ENCODE peak calls at places on chromosomes 16 and 17, in four cellular contexts. G is stomach, T is lung, H is transverse colon. M is an unnamed sample. For H3K4me1 and H3K9me3, the result is how much of the 10 kb centered on the place peaks cover.

GRCh38 chr17:82943339-82943738 is 103.5 kb upstream of the ZNF750 start:
- DNase-seq in G (no peak), T (no peak), H (no peak), M (peak)

GRCh38 chr17:15350777-15351486 is 9.5 kb upstream of the TEKT3 start:
- DNase-seq in H (peak), T (no peak), G (no peak), M (no peak)

GRCh38 chr16:55469821-55470532 is 9.0 kb upstream of the MMP2 start:
- DNase-seq in T (no peak), G (no peak), H (no peak), M (no peak)

GRCh38 chr17:28643979-28644781 is 778 bp downstream of the BLTP2 start:
- DNase-seq in G (peak), H (peak), T (peak), M (peak)

GRCh38 chr16:77469639-77470038 is 34.8 kb upstream of the ADAMTS18 start:
- DNase-seq in G (no peak), T (no peak), H (no peak), M (no peak)

GRCh38 chr17:74528491-74529199 is 2.6 kb downstream of the CD300LB start:
- DNase-seq in T (peak), G (peak), H (no peak), M (no peak)

GRCh38 chr16:55651841-55652824 is 3.7 kb upstream of the SLC6A2 start:
- DNase-seq in G (no peak), H (no peak), T (no peak), M (no peak)

GRCh38 chr17:16342979-16343378 is 10.3 kb downstream of the CENPV start:
- DNase-seq in H (no peak), T (no peak), G (no peak), M (no peak)

GRCh38 chr17:18327556-18327955 is 12.5 kb downstream of the SMCR8 start:
- DNase-seq in T (no peak), G (no peak), H (no peak), M (no peak)

GRCh38 chr16:89827383-89828198 is 684 bp upstream of the SPIRE2 start:
- DNase-seq in G (peak), H (peak), T (peak), M (no peak)

GRCh38 chr17:69269174-69269998 is 40.8 kb upstream of the ABCA10 start:
- DNase-seq in H (no peak), G (no peak), T (no peak), M (no peak)

GRCh38 chr17:45413498-45413923 is 19.2 kb downstream of the ARHGAP27 start:
- DNase-seq in H (peak), T (no peak), G (peak), M (peak)

GRCh38 chr17:79000396-79001189 is 9.0 kb downstream of the CANT1 start:
- DNase-seq in G (no peak), T (no peak), H (no peak), M (peak)

GRCh38 chr16:66373667-66374066 is 7.2 kb downstream of the CDH5 start:
- DNase-seq in G (no peak), H (no peak), T (no peak), M (no peak)

DNA sequence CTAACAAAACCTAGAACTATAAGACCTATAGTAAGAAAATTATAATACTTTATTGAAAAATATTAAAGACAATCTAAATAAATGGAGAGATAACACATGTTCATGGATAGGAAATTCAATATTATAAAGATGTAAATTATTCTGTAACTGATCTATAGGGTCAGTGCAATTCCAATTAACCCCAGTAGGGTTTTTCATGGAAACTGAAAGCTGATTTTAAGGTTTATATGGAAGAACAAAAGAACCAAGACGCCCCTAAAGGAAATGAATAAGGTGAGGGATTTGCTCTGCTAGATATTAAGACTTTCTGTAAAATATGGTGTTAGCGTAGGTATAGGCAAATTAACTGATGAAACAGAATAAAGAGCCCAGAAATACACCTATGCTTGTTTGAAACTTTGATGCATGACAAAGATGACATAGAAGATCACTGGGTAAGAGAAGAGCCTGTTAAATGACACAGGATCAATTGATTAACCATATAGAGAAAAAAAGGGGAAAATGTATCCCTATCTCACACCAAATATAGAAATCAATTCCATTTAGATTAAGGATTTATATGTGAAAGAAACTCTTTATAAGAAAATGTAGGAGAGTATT is 3.0 kb downstream of the ICAM2 start:
- DNase-seq in T (no peak), G (no peak), H (no peak), M (no peak)
- H3K4me1 ChIP-seq in T (under half), G (under half), H (under half), M (under half)

DNA sequence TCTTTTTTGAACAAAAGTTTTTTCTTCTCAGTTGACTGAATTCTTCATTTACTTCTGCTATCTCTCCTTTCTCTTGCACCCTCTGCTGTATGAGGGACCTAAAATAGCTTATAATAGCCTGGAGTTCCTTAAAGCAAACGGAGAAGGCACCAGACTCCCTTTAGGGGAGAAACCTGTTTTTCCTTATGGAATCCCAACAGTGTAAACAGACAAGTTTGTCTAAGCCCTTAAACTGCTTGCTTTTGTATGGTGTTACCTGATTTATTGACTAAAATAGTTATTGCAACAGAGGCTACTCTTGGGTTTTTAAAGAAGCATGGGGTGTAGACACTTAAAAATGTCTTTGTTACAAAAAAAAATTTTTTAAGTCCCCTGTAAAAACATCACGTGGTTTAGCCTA is 12.9 kb upstream of the TRIM25 start:
- DNase-seq in T (no peak), G (no peak), H (no peak), M (no peak)
- H3K9me3 ChIP-seq in T (under half), G (under half), H (under half), M (under half)

GRCh38 chr16:49333268-49333597 is 40.4 kb upstream of the C16orf78 start:
- DNase-seq in T (peak), H (no peak), G (no peak), M (no peak)

GRCh38 chr16:49330562-49331201 is 42.9 kb upstream of the C16orf78 start:
- DNase-seq in H (no peak), G (no peak), T (peak), M (no peak)

GRCh38 chr16:49336581-49336980 is 37.0 kb upstream of the C16orf78 start:
- DNase-seq in G (peak), H (no peak), T (no peak), M (no peak)

GRCh38 chr16:49335828-49336227 is 37.8 kb upstream of the C16orf78 start:
- DNase-seq in H (no peak), T (no peak), G (no peak), M (no peak)

GRCh38 chr16:49332589-49333267 is 40.9 kb upstream of the C16orf78 start:
- DNase-seq in G (no peak), H (no peak), T (peak), M (no peak)
- H3K4me1 ChIP-seq in G (under half), H (under half), T (under half), M (under half)

DNA sequence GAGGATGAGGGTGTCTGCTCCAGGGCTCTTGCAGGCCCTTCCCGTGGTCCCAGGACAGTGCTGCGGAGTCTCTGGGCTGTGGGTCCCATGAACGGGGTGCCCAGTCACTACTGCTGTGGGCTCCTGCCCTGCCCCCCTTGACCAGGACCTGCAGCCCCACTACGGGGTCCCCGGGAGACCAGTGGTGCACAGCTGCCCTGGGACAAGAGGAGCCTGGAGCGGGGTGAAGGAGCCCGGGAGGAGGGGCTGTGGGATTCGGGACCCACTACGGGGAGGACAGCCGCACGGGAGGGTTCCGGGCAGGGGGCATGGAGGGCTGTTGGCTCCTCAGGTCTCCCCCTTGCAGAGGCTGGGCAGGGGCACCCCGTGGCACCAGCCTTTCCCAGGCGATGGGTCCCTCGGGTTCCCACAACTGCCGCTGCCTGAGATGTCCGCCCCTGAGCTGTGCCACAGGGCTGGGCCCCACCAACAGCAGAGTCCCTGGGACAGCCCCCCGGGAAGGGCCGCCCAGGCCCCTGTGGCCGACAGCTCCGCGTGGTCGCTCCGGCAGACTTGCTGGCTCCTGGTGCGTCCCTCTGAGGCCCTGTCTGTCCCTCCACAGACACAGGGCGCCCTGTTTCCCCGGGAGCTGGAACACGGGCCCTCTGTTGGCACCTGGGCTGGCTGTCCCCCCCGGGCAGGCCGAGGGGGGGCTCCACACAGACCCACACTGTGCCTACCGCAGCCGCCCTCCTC is 52.1 kb upstream of the GNG13 start:
- DNase-seq in H (no peak), T (no peak), G (no peak), M (no peak)
- H3K9me3 ChIP-seq in H (under half), T (under half), G (under half), M (under half)

GRCh38 chr17:57519800-57520199 is 225.3 kb downstream of the CCDC182 start:
- DNase-seq in G (no peak), T (no peak), H (no peak), M (no peak)

GRCh38 chr17:57522436-57523005 is 222.6 kb downstream of the CCDC182 start:
- DNase-seq in T (no peak), G (no peak), H (no peak), M (no peak)

GRCh38 chr17:57519199-57519598 is 225.9 kb downstream of the CCDC182 start:
- DNase-seq in G (no peak), H (no peak), T (no peak), M (no peak)

GRCh38 chr17:57523926-57524634 is 221.0 kb downstream of the CCDC182 start:
- DNase-seq in G (peak), T (peak), H (no peak), M (peak)

GRCh38 chr17:57521606-57522435 is 223.3 kb downstream of the CCDC182 start:
- DNase-seq in G (no peak), H (no peak), T (no peak), M (no peak)
- H3K4me1 ChIP-seq in G (under half), H (under half), T (under half), M (under half)

DNA sequence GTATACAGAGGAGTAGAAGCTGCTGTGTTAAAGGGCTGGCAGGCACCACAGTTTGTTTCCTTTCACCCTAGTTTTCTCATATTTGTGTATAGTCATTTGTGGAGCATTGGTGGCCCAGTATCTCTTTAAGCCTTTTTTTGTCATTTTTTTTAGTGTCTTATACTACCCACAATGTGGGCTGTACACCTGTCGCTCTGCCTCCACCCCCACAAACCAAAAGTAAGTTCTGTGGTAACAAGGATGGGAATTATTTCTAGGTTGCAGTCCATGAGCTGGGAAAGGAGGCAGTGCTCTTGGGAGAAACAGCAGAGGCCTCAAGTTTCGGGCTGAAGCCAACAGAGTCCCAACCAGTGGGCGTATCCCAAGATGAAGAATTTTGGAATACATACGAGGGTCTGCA is 6.2 kb downstream of the ZNF75A start:
- DNase-seq in H (no peak), G (no peak), T (no peak), M (no peak)
- H3K9me3 ChIP-seq in H (half or more), G (half or more), T (under half), M (half or more)

GRCh38 chr16:64280317-64280716 is 841.5 kb downstream of the CDH11 start:
- DNase-seq in T (no peak), G (no peak), H (no peak), M (no peak)
- H3K4me1 ChIP-seq in T (under half), G (under half), H (under half), M (under half)

DNA sequence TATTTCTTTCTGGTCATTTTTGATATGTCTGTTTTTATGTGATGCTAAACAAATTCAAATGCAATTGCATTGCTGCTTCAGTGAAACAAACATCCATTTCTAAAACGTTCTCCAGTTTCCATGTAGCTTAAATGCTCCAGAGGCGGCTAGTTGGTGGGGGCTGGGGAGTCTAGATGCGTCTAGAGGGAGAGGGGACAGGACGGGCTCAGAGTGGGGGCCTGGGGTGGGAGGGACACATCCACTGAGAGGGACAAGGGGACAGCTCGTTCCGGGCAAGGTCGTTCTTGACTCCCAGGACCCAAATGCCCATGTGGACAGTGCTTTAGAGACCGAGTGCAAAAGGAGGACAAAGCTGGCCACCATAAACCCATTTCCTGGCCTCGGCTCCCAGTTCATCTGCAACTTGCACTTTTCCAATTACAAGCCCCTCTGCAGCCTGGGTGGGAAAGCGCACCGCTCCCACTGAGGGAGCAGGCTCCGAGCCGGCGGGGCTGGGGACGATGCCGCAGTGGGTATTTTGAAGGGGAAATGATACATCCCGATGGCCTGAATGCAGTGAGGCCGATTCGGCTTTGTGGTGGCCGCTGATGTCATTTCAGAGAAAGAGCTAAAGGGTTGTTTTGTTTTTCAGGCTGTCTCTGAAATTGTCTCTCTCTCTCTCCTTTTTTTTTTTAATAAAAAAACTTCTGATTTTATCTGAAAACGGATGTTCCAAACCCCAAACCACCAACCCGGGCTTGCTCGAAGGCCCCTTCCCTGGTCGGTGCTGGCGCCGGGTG is 102.5 kb downstream of the FOXL1 start:
- DNase-seq in H (no peak), T (no peak), G (no peak), M (no peak)
- H3K9me3 ChIP-seq in H (under half), T (under half), G (under half), M (under half)

DNA sequence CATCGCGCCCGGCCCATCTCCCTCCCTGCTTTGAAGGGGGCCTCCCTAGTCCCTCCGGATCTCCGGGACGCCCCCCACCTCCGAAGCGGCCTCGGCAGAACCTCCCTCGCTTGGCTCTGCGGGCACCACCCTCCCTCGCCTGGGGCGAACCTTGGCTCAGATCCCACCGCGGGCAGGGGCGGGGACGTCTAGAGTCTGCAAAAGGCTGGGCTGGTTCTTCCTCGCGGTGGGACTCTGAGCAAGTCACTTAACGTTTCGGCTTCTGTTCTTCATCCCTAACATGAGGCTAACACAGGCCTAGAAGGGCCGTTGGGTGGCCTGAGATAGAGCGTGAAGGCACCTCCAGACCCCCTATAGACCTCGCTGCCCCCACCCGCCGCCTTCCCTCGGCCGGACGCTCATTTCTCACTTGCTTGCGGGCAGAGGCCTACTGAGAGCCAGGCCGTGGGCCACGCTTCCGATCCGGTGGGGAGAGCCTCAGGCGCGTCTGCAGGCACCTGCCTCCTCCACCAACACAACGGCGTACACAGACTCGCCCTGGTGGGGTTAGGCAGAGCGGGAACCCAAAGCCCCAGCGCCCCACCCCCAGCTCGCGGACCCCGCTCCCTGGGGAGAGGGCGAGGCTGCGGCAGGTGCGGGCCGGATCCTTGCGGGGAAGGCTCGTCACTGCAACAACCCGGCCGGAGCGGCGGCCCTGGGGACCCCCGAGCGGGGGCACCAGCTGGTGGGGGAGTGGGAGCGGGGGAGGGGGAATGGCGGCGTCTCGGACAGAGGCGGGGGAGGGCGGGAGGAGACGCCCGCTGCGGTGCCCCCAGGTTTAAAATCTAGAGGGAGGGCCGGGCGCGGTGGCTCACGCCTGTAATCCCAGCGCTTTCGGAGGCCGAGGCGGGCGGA is 5.4 kb downstream of the MYO1C start:
- DNase-seq in H (peak), G (peak), T (peak), M (peak)
- H3K4me1 ChIP-seq in H (under half), G (half or more), T (under half), M (under half)

M was measured in mucosa of descending colon.